ENCODE peak calls at places on chromosomes 4 and X, in ten cellular contexts. N is upper lobe of right lung, M is AG09319, F is HFFc6, P is tibial nerve, Q is fibroblast of lung, D is PC-3, A is cardiac muscle cell, Y is ovary, Z is fibroblast of pulmonary artery. L is an unnamed sample.

GRCh38 chr4:8278421-8279287 is 9.1 kb downstream of the HTRA3 start:
- DNase-seq in N (peak), M (peak), F (peak), P (no peak), Q (peak), D (peak), A (peak), Y (no peak), Z (peak), L (peak)

GRCh38 chr4:45663495-45664148 is 460.2 kb downstream of the GABRG1 start:
- DNase-seq in N (no peak), M (no peak), F (no peak), P (no peak), Q (peak), D (no peak), A (no peak), Y (no peak), Z (no peak), L (no peak)

GRCh38 chr4:188117631-188118030 is 8.2 kb upstream of the TRIML2 start:
- DNase-seq in N (no peak), M (no peak), F (no peak), P (no peak), Q (no peak), D (no peak), A (no peak), Y (no peak), Z (no peak), L (no peak)

GRCh38 chr4:157172011-157172410 is 48.5 kb upstream of the GRIA2 start:
- DNase-seq in N (no peak), M (no peak), F (no peak), P (no peak), Q (peak), D (peak), A (peak), Y (no peak), Z (peak), L (peak)

GRCh38 chr4:7650606-7651400 is 216.1 kb upstream of the PSAPL1 start:
- DNase-seq in N (peak), M (no peak), F (no peak), P (no peak), Q (peak), D (peak), A (peak), Y (peak), Z (no peak), L (no peak)

GRCh38 chrX:7159132-7159861 is 11.3 kb upstream of the PUDP start:
- DNase-seq in N (no peak), M (no peak), F (no peak), P (no peak), Q (peak), D (peak), A (peak), Y (no peak), Z (peak), L (peak)

GRCh38 chr4:3261411-3262207 is 12.7 kb downstream of the MSANTD1 start:
- DNase-seq in N (peak), M (no peak), F (no peak), P (peak), Q (no peak), D (no peak), A (no peak), Y (no peak), Z (no peak), L (no peak)

GRCh38 chrX:20742106-20742505 is 475.4 kb upstream of the RPS6KA3 start:
- DNase-seq in N (no peak), M (no peak), F (no peak), P (no peak), Q (peak), D (peak), A (no peak), Y (no peak), Z (peak), L (peak)

GRCh38 chrX:134658002-134658401 is 269 bp downstream of the PLAC1 start:
- DNase-seq in N (no peak), M (no peak), F (no peak), P (no peak), Q (no peak), D (no peak), A (no peak), Y (no peak), Z (no peak), L (no peak)

GRCh38 chrX:13689519-13690211 is 737 bp downstream of the RAB9A start:
- DNase-seq in N (no peak), M (no peak), F (no peak), P (no peak), Q (peak), D (peak), A (peak), Y (no peak), Z (no peak), L (peak)

GRCh38 chr4:108146819-108147218 is 21.9 kb downstream of the LEF1 start:
- DNase-seq in N (no peak), M (no peak), F (no peak), P (no peak), Q (no peak), D (no peak), A (no peak), Y (no peak), Z (no peak), L (no peak)

GRCh38 chr4:41745292-41746024 is 3.1 kb downstream of the PHOX2B start:
- DNase-seq in N (no peak), M (no peak), F (no peak), P (no peak), Q (no peak), D (no peak), A (no peak), Y (no peak), Z (no peak), L (no peak)

GRCh38 chrX:2696698-2697215 is 5.7 kb downstream of the CD99 start:
- DNase-seq in N (no peak), M (peak), F (peak), P (no peak), Q (peak), D (peak), A (peak), Y (no peak), Z (peak), L (peak)

GRCh38 chr4:149031399-149031798 is 589.2 kb upstream of the NR3C2 start:
- DNase-seq in N (no peak), M (no peak), F (no peak), P (no peak), Q (peak), D (peak), A (peak), Y (no peak), Z (peak), L (peak)

GRCh38 chr4:81194286-81194685 is 20.7 kb downstream of the PRKG2 start:
- DNase-seq in N (no peak), M (no peak), F (no peak), P (no peak), Q (no peak), D (no peak), A (no peak), Y (no peak), Z (no peak), L (no peak)

GRCh38 chr4:122963222-122963621 is 40.8 kb upstream of the NUDT6 start:
- DNase-seq in N (no peak), M (no peak), F (no peak), P (no peak), Q (peak), D (peak), A (peak), Y (no peak), Z (peak), L (peak)

GRCh38 chr4:148574066-148574465 is 131.9 kb upstream of the NR3C2 start:
- DNase-seq in N (no peak), M (no peak), F (no peak), P (no peak), Q (no peak), D (no peak), A (no peak), Y (no peak), Z (no peak), L (no peak)

GRCh38 chr4:146243141-146243882 is 29.0 kb downstream of the REELD1 start:
- DNase-seq in N (peak), M (no peak), F (peak), P (no peak), Q (no peak), D (peak), A (peak), Y (no peak), Z (peak), L (no peak)

GRCh38 chr4:105399535-105400161 is 74.2 kb downstream of the PPA2 start:
- DNase-seq in N (no peak), M (peak), F (peak), P (no peak), Q (peak), D (peak), A (peak), Y (no peak), Z (peak), L (peak)

GRCh38 chr4:155392486-155393184 is 15.9 kb upstream of the MAP9 start:
- DNase-seq in N (no peak), M (no peak), F (peak), P (no peak), Q (peak), D (peak), A (peak), Y (no peak), Z (peak), L (peak)

GRCh38 chr4:133062851-133063250 is 86.2 kb upstream of the PCDH10 start:
- DNase-seq in N (no peak), M (no peak), F (no peak), P (no peak), Q (no peak), D (no peak), A (no peak), Y (no peak), Z (peak), L (no peak)

GRCh38 chrX:149490100-149490499 is 15.0 kb downstream of the IDS start:
- DNase-seq in N (no peak), M (no peak), F (no peak), P (no peak), Q (peak), D (no peak), A (no peak), Y (no peak), Z (no peak), L (peak)

GRCh38 chr4:19739101-19739651 is 512.5 kb upstream of the SLIT2 start:
- DNase-seq in N (no peak), M (peak), F (peak), P (no peak), Q (peak), D (peak), A (peak), Y (no peak), Z (peak), L (peak)

GRCh38 chr4:109588176-109588575 is 28.1 kb downstream of the MCUB start:
- DNase-seq in N (no peak), M (no peak), F (no peak), P (no peak), Q (no peak), D (no peak), A (no peak), Y (no peak), Z (no peak), L (no peak)

GRCh38 chrX:78665286-78665685 is 6.2 kb upstream of the RTL3 start:
- DNase-seq in N (no peak), M (no peak), F (no peak), P (no peak), Q (no peak), D (no peak), A (no peak), Y (no peak), Z (no peak), L (peak)

GRCh38 chr4:168621806-168622589 is 125.1 kb downstream of the PALLD start:
- DNase-seq in N (no peak), M (no peak), F (peak), P (no peak), Q (peak), D (no peak), A (peak), Y (no peak), Z (peak), L (peak)

GRCh38 chrX:11944486-11944885 is 186.4 kb downstream of the MSL3 start:
- DNase-seq in N (no peak), M (no peak), F (peak), P (no peak), Q (peak), D (peak), A (peak), Y (no peak), Z (peak), L (peak)

GRCh38 chr4:155678011-155678410 is 11.4 kb downstream of the GUCY1A1 start:
- DNase-seq in N (no peak), M (no peak), F (no peak), P (no peak), Q (no peak), D (no peak), A (no peak), Y (no peak), Z (no peak), L (no peak)

GRCh38 chrX:110786486-110786885 is 9.1 kb downstream of the CHRDL1 start:
- DNase-seq in N (no peak), M (no peak), F (peak), P (no peak), Q (no peak), D (peak), A (no peak), Y (no peak), Z (no peak), L (peak)
- TF ChIP-seq CTCF in N (no peak), M (no peak), F (no peak), P (no peak), Q (no peak), D (no peak), A (no peak), Y (no peak), Z (no peak), L (no peak)

GRCh38 chr4:52016985-52017384 is 3.2 kb downstream of the LRRC66 start:
- DNase-seq in N (no peak), M (no peak), F (no peak), P (no peak), Q (no peak), D (no peak), A (no peak), Y (no peak), Z (no peak), L (no peak)
- TF ChIP-seq CTCF in N (no peak), M (no peak), F (no peak), P (no peak), Q (no peak), D (no peak), A (no peak), Y (no peak), Z (no peak), L (no peak)

DNA sequence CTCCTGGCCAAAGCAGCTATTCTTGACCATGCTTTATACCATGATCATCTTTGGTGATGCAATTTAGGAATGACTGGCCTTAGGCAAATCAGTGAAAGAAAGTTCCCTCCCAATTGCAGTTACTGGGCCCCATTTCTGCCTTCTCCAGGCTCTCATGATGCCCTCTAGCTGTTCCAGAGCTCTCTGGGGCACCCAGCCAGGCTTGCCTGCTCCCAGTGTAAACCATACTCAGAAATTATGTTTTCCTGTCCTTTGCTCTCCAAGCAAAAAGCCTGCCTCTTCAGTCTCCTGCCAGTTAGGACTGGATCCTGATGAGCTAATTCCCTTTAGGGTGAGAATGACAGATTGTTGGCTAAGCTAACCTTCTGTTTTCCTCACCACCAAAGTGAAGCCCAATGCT is 85.3 kb upstream of the RBPJ start:
- DNase-seq in N (no peak), M (peak), F (peak), P (peak), Q (peak), D (peak), A (peak), Y (no peak), Z (peak), L (peak)
- TF ChIP-seq CTCF in N (no peak), M (peak), F (peak), P (no peak), Q (peak), D (peak), A (peak), Y (no peak), Z (peak), L (peak)

DNA sequence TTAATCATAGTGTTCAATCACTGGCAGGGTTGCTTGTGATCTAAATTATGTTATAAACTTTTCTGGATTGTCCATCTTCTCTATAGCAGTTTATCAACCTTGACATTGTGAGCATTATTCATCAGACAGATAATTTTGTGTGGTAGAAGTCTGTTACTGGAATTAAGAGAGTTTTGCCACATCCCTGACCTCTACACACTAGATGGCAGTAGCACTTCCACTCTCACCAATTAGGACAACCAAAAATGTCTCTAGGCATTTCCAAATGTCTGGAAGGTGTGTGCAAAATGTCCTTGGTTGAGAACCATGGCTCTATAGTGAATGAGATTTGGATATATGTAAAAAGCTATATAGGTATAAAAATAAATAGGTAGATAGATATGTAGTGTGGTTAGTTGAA is 324.1 kb upstream of the FAM47C start:
- DNase-seq in N (no peak), M (no peak), F (no peak), P (no peak), Q (no peak), D (peak), A (no peak), Y (no peak), Z (no peak), L (no peak)
- TF ChIP-seq CTCF in N (no peak), M (no peak), F (no peak), P (no peak), Q (no peak), D (peak), A (no peak), Y (no peak), Z (no peak), L (no peak)

GRCh38 chrX:110442631-110443030 is 84.0 kb downstream of the RTL9 start:
- DNase-seq in N (no peak), M (no peak), F (peak), P (no peak), Q (peak), D (peak), A (peak), Y (no peak), Z (peak), L (peak)
- TF ChIP-seq CTCF in N (no peak), M (peak), F (peak), P (no peak), Q (no peak), D (peak), A (peak), Y (no peak), Z (peak), L (peak)

DNA sequence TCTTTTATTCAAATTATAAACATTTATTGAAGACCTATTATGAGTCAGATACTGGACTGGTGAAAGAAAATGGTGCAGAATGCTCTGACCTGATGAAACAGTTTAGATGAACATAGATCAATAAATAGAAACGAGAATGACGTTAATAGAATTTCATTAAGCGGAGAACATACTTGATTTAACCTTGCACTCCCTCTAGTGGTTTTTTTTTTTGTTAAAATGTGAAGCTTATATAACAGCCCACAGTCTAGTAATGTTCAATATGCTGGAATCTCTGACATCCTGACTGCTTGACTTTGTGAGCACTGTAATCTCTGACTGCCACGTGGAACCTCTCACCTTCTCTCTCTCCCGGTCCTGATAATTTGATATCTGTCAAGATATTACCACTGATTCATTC is 32.3 kb downstream of the HDAC8 start:
- DNase-seq in N (no peak), M (peak), F (peak), P (no peak), Q (peak), D (peak), A (peak), Y (no peak), Z (peak), L (peak)
- TF ChIP-seq CTCF in N (peak), M (peak), F (peak), P (no peak), Q (no peak), D (peak), A (peak), Y (peak), Z (peak), L (peak)

DNA sequence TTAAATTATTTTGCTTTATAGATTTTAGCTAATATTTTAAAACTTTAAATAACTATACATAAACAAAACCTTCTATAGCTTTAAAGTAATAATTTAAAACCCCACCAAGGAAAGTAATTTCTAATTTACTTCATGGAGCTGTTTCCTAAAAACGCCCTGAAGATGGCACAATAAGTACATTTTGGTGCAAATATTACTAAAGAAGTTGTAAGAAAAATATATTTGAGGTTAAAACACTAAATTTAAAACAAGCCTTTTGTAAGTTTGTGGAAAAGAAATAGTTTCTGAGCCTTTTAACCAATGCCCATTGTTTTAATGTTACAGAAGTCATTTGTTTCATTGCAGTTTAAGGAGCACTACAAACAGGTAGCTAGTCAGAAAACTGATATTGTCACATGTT is 137.4 kb upstream of the AGA start:
- DNase-seq in N (no peak), M (no peak), F (no peak), P (no peak), Q (peak), D (peak), A (peak), Y (no peak), Z (no peak), L (no peak)
- TF ChIP-seq CTCF in N (no peak), M (peak), F (peak), P (no peak), Q (no peak), D (peak), A (peak), Y (no peak), Z (no peak), L (no peak)

DNA sequence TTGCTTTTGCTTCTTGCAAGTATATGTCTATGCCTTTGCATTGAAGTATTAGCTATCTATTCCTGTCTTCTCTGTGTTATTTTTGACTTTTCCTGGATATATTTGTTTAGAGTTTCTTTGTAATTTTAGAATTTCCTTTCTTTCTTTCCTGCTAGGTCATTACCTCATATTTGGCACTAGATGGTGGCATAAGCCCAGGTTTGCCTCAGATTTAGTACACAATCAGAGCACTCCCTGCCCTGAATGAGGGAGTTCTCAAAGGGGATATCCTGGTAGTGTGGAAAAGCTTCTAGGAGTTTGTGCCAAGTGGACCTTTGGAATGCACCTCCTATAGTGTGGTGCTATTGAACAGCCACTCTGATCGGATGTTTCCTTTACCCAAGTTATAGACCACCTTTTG is 181.6 kb downstream of the UGT8 start:
- DNase-seq in N (no peak), M (no peak), F (no peak), P (no peak), Q (peak), D (peak), A (peak), Y (no peak), Z (peak), L (peak)
- TF ChIP-seq CTCF in N (no peak), M (no peak), F (no peak), P (no peak), Q (peak), D (peak), A (peak), Y (no peak), Z (no peak), L (peak)

GRCh38 chrX:18390941-18391538 is 34.4 kb upstream of the CDKL5 start:
- DNase-seq in N (peak), M (peak), F (peak), P (peak), Q (peak), D (peak), A (peak), Y (peak), Z (peak), L (peak)

GRCh38 chrX:18394477-18394876 is 30.9 kb upstream of the CDKL5 start:
- DNase-seq in N (no peak), M (no peak), F (no peak), P (no peak), Q (peak), D (no peak), A (no peak), Y (no peak), Z (no peak), L (no peak)

GRCh38 chrX:18389968-18390367 is 35.4 kb upstream of the CDKL5 start:
- DNase-seq in N (no peak), M (no peak), F (no peak), P (no peak), Q (no peak), D (peak), A (no peak), Y (no peak), Z (no peak), L (no peak)
- TF ChIP-seq CTCF in N (no peak), M (no peak), F (peak), P (no peak), Q (no peak), D (peak), A (no peak), Y (no peak), Z (no peak), L (no peak)

DNA sequence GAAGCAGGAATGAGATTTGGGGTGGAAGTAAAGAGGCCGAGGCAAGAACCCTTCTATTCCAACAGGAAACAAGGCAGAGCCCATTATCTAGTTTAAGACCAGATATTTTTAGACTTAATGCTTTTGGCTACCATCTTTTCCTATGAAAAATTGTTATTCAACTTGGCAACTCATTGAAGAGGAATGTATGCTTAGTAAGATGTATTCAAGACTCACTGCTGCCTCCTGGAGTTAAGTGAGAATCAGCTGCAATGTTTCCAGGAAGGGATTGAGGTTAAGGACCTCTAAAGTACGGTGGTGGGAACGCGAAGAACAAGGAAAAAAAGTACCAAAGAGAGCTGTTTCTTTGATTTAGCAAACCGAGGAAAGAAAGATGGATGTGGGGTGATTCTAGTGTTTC is 89.1 kb downstream of the RAPGEF2 start:
- DNase-seq in N (no peak), M (no peak), F (peak), P (no peak), Q (peak), D (peak), A (peak), Y (no peak), Z (peak), L (peak)
- TF ChIP-seq CTCF in N (peak), M (peak), F (peak), P (no peak), Q (peak), D (peak), A (peak), Y (no peak), Z (peak), L (peak)